ENCODE peak calls at places on chromosomes 16 and 17, in six cellular contexts. V is cardiac fibroblast, K is astrocyte of the spinal cord, O is mucosa of descending colon, M is gastrocnemius medialis, U is epithelial cell of esophagus. J is an unnamed sample.

GRCh38 chr17:65772989-65773388 is 211.5 kb upstream of the AXIN2 start:
- DNase-seq in K (no peak), M (no peak), U (no peak), V (no peak), O (no peak), J (no peak)

GRCh38 chr17:75610103-75610984 is 22.7 kb downstream of the MYO15B start:
- DNase-seq in O (peak), K (no peak), M (no peak), V (no peak), U (peak), J (no peak)

GRCh38 chr16:79597277-79597676 is 3.3 kb downstream of the MAF start:
- DNase-seq in O (no peak), K (no peak), V (peak), M (no peak), U (no peak), J (no peak)

GRCh38 chr16:27449434-27450188 is 47.6 kb downstream of the IL21R start:
- DNase-seq in U (no peak), O (peak), M (no peak), K (no peak), V (no peak), J (no peak)

GRCh38 chr16:74568961-74569631 is 37.8 kb downstream of the GLG1 start:
- DNase-seq in K (peak), O (no peak), U (peak), M (no peak), V (no peak), J (no peak)

GRCh38 chr17:8954339-8954738 is 11.2 kb downstream of the PIK3R5 start:
- DNase-seq in U (no peak), K (no peak), O (peak), V (no peak), M (peak), J (no peak)

GRCh38 chr17:21297597-21297996 is 13.1 kb downstream of the MAP2K3 start:
- DNase-seq in M (peak), V (no peak), O (no peak), U (no peak), K (no peak), J (no peak)

GRCh38 chr16:47774661-47775060 is 313.5 kb downstream of the PHKB start:
- DNase-seq in V (peak), K (peak), U (peak), M (no peak), O (no peak), J (peak)

GRCh38 chr17:78697846-78698343 is 84.2 kb downstream of the CYTH1 start:
- DNase-seq in U (no peak), K (no peak), O (no peak), V (no peak), M (no peak), J (no peak)

GRCh38 chr16:28596115-28596630 is 677 bp downstream of the SULT1A2 start:
- DNase-seq in M (no peak), O (no peak), U (no peak), K (no peak), V (peak), J (no peak)

GRCh38 chr16:35339337-35339736 is 1879.9 kb downstream of the TP53TG3F start:
- DNase-seq in K (no peak), U (no peak), O (no peak), M (no peak), V (no peak), J (no peak)

GRCh38 chr17:27352481-27353460 is 58.9 kb downstream of the WSB1 start:
- DNase-seq in M (no peak), O (no peak), U (no peak), K (no peak), V (peak), J (no peak)

GRCh38 chr17:33292981-33293867 is at the start of gene ASIC2:
- DNase-seq in U (peak), V (no peak), O (peak), M (no peak), K (no peak), J (no peak)
- TF ChIP-seq CTCF in U (peak), V (no peak), O (no peak), M (no peak), K (no peak), J (no peak)

GRCh38 chr17:3551189-3551588 is 6.4 kb downstream of the TRPV3 start:
- DNase-seq in U (no peak), M (no peak), K (no peak), O (no peak), V (no peak), J (no peak)
- TF ChIP-seq CTCF in U (no peak), M (no peak), K (no peak), O (no peak), V (no peak), J (no peak)

GRCh38 chr17:45849536-45849990 is 4.9 kb downstream of the SPPL2C start:
- DNase-seq in U (no peak), O (no peak), M (no peak), V (no peak), K (no peak), J (no peak)
- TF ChIP-seq CTCF in U (no peak), O (no peak), M (no peak), V (no peak), K (no peak), J (no peak)

DNA sequence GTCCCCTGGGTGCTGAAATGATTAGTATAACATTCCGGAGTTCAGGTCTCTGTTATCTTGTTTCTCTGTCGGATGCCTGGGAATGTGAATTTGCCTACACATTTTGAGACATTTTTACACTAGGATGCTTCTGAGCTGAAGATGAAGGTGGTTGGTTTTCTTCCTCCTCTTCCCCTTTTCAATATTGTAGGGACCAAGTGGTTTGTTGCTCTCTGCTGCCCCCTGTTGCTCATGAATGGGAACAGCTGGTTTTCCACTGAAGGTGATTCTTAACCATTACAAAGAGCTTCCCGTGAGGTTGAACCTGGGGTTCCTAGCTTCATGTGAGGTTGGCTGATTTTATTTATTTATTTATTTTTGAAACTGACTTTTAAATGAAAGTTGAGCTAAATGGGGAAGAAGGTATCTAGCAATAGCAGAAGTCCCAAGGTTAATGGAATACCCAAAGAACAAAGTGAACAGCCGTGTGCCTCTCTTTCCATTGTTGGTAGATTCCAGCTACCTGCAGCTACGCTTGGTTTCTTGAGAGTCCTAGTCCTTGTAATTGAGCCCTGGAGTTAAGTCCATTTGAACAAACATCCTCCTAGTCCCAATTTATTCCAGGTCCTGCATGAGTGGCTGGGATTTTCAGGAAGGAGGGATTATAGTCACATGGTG is 983.9 kb upstream of the EEF2KMT start:
- DNase-seq in K (peak), U (peak), V (no peak), M (no peak), O (no peak), J (peak)
- TF ChIP-seq CTCF in K (peak), U (peak), V (peak), M (no peak), O (peak), J (peak)

GRCh38 chr17:71638668-71639067 is 482.2 kb upstream of the SOX9 start:
- DNase-seq in K (no peak), U (no peak), V (no peak), O (no peak), M (no peak), J (no peak)

GRCh38 chr17:71635187-71635586 is 485.6 kb upstream of the SOX9 start:
- DNase-seq in V (no peak), O (no peak), K (no peak), U (no peak), M (no peak), J (no peak)

GRCh38 chr17:71636644-71637043 is 484.2 kb upstream of the SOX9 start:
- DNase-seq in O (no peak), K (no peak), V (no peak), U (no peak), M (no peak), J (no peak)

GRCh38 chr17:71634376-71634775 is 486.4 kb upstream of the SOX9 start:
- DNase-seq in V (no peak), U (peak), K (peak), O (no peak), M (no peak), J (no peak)

DNA sequence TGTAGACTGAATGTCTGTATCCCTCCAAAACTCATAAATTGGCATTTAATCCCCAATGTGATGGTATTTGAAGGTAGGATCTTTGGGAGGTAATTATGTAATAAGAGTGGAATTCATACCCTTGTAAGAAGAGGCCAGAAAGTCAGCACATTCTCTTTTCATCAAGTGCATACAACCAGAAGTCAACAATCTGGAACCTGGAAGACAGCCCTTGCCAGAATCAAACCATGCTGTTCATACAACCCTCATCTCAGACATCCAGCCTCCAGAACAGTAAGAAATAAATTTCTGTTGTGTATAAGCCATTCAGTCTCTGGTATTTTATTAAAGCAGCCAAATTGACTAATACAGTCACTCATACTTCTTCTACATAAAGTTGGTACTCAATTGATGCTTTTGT is 481.0 kb upstream of the SOX9 start:
- DNase-seq in O (no peak), U (no peak), V (no peak), K (no peak), M (no peak), J (no peak)
- TF ChIP-seq CTCF in O (no peak), U (no peak), V (no peak), K (no peak), M (no peak), J (no peak)

GRCh38 chr17:4155980-4156620 is 13.1 kb downstream of the CYB5D2 start:
- DNase-seq in M (no peak), K (no peak), O (no peak), U (no peak), V (no peak), J (no peak)

GRCh38 chr17:4159761-4160160 is 16.8 kb downstream of the CYB5D2 start:
- DNase-seq in K (no peak), V (no peak), O (no peak), M (no peak), U (no peak), J (no peak)

GRCh38 chr17:4154201-4154600 is 11.2 kb downstream of the CYB5D2 start:
- DNase-seq in U (peak), K (no peak), O (no peak), V (no peak), M (no peak), J (peak)

GRCh38 chr17:4157618-4158333 is 14.8 kb downstream of the CYB5D2 start:
- DNase-seq in M (no peak), U (no peak), O (no peak), K (no peak), V (no peak), J (no peak)

DNA sequence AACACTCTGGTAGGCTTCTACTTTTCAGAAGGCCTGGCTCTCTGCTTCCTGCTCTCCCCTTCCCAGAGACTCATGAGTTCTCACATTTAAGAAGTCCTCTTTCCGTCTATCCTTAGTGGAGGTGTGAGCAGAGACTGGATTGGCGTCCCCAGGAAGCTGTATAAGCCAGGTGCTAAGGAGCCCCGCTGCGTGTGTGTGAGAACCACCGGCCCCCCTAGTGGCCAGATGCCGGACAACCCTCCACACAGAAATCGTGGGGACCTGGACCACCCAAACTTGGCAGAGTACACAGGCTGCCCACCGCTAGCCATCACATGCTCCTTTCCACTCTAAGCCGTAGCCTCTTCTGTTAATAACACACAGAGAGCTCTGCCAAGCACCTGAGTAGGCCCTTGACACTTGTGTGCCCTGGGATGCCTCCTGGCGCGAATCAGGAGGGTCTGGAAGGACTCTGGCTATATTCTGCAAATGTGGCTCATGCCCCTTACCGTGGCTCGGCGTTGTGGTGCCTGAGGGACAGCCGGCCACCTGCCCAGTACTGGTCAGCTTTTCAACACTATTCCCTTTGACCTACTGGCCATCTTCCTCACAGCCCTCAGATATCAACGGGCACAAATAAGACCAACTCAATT is 13.9 kb downstream of the CYB5D2 start:
- DNase-seq in O (no peak), U (no peak), V (no peak), M (no peak), K (no peak), J (no peak)
- TF ChIP-seq CTCF in O (no peak), U (no peak), V (no peak), M (peak), K (peak), J (no peak)

DNA sequence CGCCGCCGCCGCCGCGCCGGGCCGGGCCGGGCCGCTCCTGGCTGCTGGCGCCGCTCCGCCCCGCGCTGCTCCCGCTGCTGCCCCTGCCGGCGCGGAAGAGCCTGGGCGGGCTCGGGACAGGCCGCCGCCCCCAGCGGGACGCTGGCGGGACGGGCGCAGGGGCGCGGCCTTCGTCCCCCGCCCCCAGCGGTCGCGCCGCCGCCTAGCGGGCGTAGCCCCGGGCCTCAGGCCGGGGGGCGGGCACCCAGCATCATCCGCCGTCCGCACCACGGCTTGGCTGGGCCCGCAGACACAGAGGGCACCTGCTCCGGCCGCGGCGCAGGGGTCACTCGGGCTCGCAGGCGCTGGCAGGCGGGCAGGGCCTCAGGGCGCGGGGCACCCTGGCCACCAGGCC is at the start of gene AMFR:
- DNase-seq in O (peak), M (peak), V (peak), K (peak), U (peak), J (peak)
- TF ChIP-seq CTCF in O (peak), M (peak), V (peak), K (peak), U (no peak), J (peak)

J was measured in MCF 10A.